ENCODE peak calls at places on chromosomes 3 and 15, in six cellular contexts. Z is neuronal stem cell, Q is H9, F is mesendoderm, M is trophoblast cell, P is IMR-90. O is an unnamed sample.

GRCh38 chr15:62248277-62248974 is 83.3 kb upstream of the C2CD4B start:
- DNase-seq in Z (no peak), Q (no peak), F (peak), M (peak), P (peak), O (no peak)

GRCh38 chr3:128491900-128492352 is 1.1 kb downstream of the GATA2 start:
- DNase-seq in Z (no peak), Q (peak), F (peak), M (no peak), P (no peak), O (peak)

GRCh38 chr3:123447749-123448502 is 964 bp downstream of the ADCY5 start:
- DNase-seq in Z (peak), Q (peak), F (peak), M (no peak), P (no peak), O (no peak)

GRCh38 chr3:42447481-42447880 is 37.1 kb upstream of the LYZL4 start:
- DNase-seq in Z (no peak), Q (no peak), F (no peak), M (no peak), P (no peak), O (no peak)

GRCh38 chr3:150450906-150451305 is 42.8 kb downstream of the TSC22D2 start:
- DNase-seq in Z (no peak), Q (no peak), F (no peak), M (no peak), P (no peak), O (no peak)

GRCh38 chr15:69225355-69226027 is 65.1 kb downstream of the GLCE start:
- DNase-seq in Z (no peak), Q (no peak), F (peak), M (no peak), P (peak), O (peak)

GRCh38 chr3:176663819-176664218 is 533.5 kb downstream of the TBL1XR1 start:
- DNase-seq in Z (peak), Q (no peak), F (peak), M (no peak), P (peak), O (peak)

GRCh38 chr3:33729993-33730392 is 11.9 kb upstream of the CLASP2 start:
- DNase-seq in Z (no peak), Q (no peak), F (no peak), M (no peak), P (no peak), O (no peak)

GRCh38 chr15:57897870-57898269 is 167.6 kb downstream of the ALDH1A2 start:
- DNase-seq in Z (no peak), Q (no peak), F (no peak), M (no peak), P (no peak), O (no peak)

GRCh38 chr3:115660646-115661442 is 37.5 kb downstream of the GAP43 start:
- DNase-seq in Z (no peak), Q (no peak), F (no peak), M (no peak), P (no peak), O (no peak)

GRCh38 chr3:64489361-64490044 is 198.3 kb downstream of the ADAMTS9 start:
- DNase-seq in Z (peak), Q (peak), F (peak), M (peak), P (no peak), O (peak)

GRCh38 chr15:98138910-98139309 is 178.4 kb downstream of the ARRDC4 start:
- DNase-seq in Z (no peak), Q (no peak), F (no peak), M (no peak), P (no peak), O (no peak)

GRCh38 chr15:79878078-79878705 is 18.6 kb downstream of the MTHFS start:
- DNase-seq in Z (no peak), Q (no peak), F (peak), M (no peak), P (no peak), O (no peak)

GRCh38 chr15:62059818-62060115 is 480 bp downstream of the VPS13C start:
- DNase-seq in Z (no peak), Q (no peak), F (no peak), M (peak), P (peak), O (peak)

GRCh38 chr15:62026707-62027565 is 33.3 kb downstream of the VPS13C start:
- DNase-seq in Z (no peak), Q (no peak), F (no peak), M (no peak), P (no peak), O (no peak)

GRCh38 chr15:23912191-23912590 is 225.1 kb upstream of the NDN start:
- DNase-seq in Z (peak), Q (peak), F (peak), M (no peak), P (no peak), O (no peak)

GRCh38 chr3:156323466-156323865 is 203.1 kb downstream of the KCNAB1 start:
- DNase-seq in Z (no peak), Q (no peak), F (no peak), M (no peak), P (no peak), O (peak)

GRCh38 chr3:148026009-148026588 is 616.9 kb downstream of the ZIC1 start:
- DNase-seq in Z (no peak), Q (no peak), F (no peak), M (no peak), P (no peak), O (no peak)

GRCh38 chr3:123695731-123696640 is 111.1 kb upstream of the HACD2 start:
- DNase-seq in Z (no peak), Q (no peak), F (no peak), M (no peak), P (no peak), O (no peak)

GRCh38 chr3:30103186-30103585 is 503.2 kb upstream of the TGFBR2 start:
- DNase-seq in Z (no peak), Q (no peak), F (no peak), M (no peak), P (no peak), O (no peak)

GRCh38 chr3:30098206-30098605 is 508.2 kb upstream of the TGFBR2 start:
- DNase-seq in Z (no peak), Q (no peak), F (no peak), M (no peak), P (peak), O (no peak)

GRCh38 chr3:30098656-30099454 is 507.5 kb upstream of the TGFBR2 start:
- DNase-seq in Z (peak), Q (no peak), F (no peak), M (no peak), P (peak), O (peak)

GRCh38 chr3:30097022-30097650 is 509.3 kb upstream of the TGFBR2 start:
- DNase-seq in Z (no peak), Q (peak), F (no peak), M (no peak), P (no peak), O (no peak)

DNA sequence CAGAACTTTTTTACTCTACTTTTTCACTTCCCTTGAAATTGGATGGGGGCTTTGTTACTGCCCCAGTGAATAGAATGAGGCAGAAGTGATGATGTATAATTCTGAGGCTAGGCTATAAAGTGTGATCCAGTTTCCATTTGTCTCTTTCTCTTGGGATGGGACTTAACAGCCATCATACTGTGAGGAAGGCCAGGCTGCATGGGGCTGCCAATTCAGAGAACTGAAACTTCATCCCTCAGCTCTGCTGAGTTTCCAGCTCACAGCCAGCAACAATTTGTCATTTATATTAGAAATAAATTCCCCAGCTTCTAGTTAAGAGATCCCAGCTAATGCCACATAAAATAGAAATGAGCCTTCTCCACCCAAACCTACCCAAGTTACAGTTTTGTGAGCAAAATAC is 504.0 kb upstream of the TGFBR2 start:
- DNase-seq in Z (no peak), Q (no peak), F (no peak), M (no peak), P (no peak), O (no peak)
- H3K9ac ChIP-seq in Z (no peak), Q (no peak), F (no peak), M (no peak), P (no peak), O (no peak)

GRCh38 chr3:61687663-61688306 is 126.4 kb downstream of the PTPRG start:
- DNase-seq in Z (no peak), Q (no peak), F (no peak), M (no peak), P (no peak), O (no peak)

GRCh38 chr3:61688307-61688695 is 126.9 kb downstream of the PTPRG start:
- DNase-seq in Z (peak), Q (peak), F (peak), M (no peak), P (no peak), O (peak)

GRCh38 chr3:61685755-61686154 is 124.4 kb downstream of the PTPRG start:
- DNase-seq in Z (no peak), Q (no peak), F (no peak), M (no peak), P (no peak), O (no peak)

GRCh38 chr3:61686228-61686648 is 124.9 kb downstream of the PTPRG start:
- DNase-seq in Z (no peak), Q (no peak), F (no peak), M (no peak), P (no peak), O (no peak)

DNA sequence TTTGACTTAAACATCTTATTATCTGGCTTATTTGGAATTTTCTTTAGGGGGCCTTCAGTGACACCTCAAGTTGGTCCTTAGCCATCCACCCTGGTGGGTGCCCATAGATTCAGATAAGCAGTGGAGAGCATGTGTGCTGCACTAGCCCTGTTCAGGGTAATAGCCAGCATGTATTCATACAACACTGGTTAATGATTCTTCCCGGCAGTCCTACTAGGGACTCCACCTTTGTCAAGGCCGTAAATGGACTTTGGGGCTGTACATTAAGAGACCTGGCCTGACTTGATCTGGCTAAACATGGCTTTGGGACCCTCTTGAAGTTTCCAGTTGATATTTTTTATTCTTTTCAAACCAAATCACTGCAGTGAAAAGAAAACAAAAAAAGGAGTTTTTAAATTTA is 125.8 kb downstream of the PTPRG start:
- DNase-seq in Z (no peak), Q (no peak), F (no peak), M (no peak), P (no peak), O (no peak)
- H2AK5ac ChIP-seq in Z (no peak), Q (no peak), F (no peak), M (no peak), P (no peak), O (no peak)

GRCh38 chr3:14097616-14098391 is 26.9 kb downstream of the CHCHD4 start:
- DNase-seq in Z (no peak), Q (no peak), F (no peak), M (no peak), P (no peak), O (no peak)
- H2BK5ac ChIP-seq in Z (no peak), Q (no peak), F (no peak), M (no peak), P (no peak), O (no peak)

DNA sequence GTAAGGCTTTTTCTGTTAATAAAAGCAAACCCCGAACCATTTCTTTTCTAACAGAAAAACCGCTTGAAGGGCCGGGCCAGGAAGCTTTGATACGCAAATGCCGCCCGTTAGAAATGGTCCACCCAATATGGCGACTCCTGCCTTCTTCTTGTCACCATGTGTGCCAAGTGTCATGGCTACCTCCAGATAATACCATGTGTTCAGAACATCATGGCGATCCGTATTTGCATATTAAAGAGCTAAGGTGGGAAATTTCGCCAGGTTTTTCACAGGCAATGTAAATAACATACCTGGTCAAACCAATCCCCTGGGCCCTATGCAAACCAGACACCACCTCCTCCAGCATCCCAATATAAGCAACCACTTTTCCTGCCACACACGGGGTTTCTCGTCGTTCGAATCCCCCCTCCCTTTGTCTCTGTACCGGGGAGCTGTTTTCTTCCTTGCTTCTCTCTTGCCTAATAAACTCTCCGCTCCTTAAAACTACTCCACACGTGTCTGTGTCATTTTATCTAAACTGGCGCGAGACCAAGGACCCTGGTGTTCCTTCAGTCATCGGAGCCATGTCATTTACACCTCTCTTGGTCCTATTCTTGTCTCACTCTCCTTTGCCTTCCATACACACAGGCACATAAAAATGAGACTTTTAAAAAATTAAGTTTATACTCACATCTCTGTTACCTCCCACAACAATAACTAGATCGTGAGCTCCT is 34.5 kb downstream of the NCEH1 start:
- DNase-seq in Z (no peak), Q (peak), F (no peak), M (no peak), P (no peak), O (peak)
- H3K9ac ChIP-seq in Z (no peak), Q (no peak), F (no peak), M (no peak), P (peak), O (peak)

GRCh38 chr3:58039609-58040008 is 31.4 kb downstream of the FLNB start:
- DNase-seq in Z (no peak), Q (no peak), F (no peak), M (no peak), P (no peak), O (no peak)

GRCh38 chr3:58036287-58037032 is 28.2 kb downstream of the FLNB start:
- DNase-seq in Z (no peak), Q (no peak), F (no peak), M (no peak), P (no peak), O (no peak)

GRCh38 chr3:58035512-58035867 is 27.3 kb downstream of the FLNB start:
- DNase-seq in Z (no peak), Q (no peak), F (no peak), M (no peak), P (no peak), O (no peak)

GRCh38 chr3:58038675-58039302 is 30.6 kb downstream of the FLNB start:
- DNase-seq in Z (no peak), Q (no peak), F (no peak), M (no peak), P (no peak), O (no peak)

GRCh38 chr3:58037141-58037910 is 29.1 kb downstream of the FLNB start:
- DNase-seq in Z (no peak), Q (no peak), F (no peak), M (peak), P (no peak), O (no peak)
- H2AK5ac ChIP-seq in Z (no peak), Q (no peak), F (no peak), M (no peak), P (no peak), O (peak)